ENCODE peak calls at places on chromosome 1, in four cellular contexts. Q is CD8-positive, alpha-beta T cell; M is uterus; H is brain microvascular endothelial cell. E is an unnamed sample.

GRCh38 chr1:54565113-54565501 is 17.1 kb downstream of the ACOT11 start:
- DNase-seq in Q (no peak), H (no peak), M (no peak), E (no peak)

GRCh38 chr1:17276568-17276967 is 27.7 kb downstream of the PADI3 start:
- DNase-seq in H (no peak), Q (no peak), M (no peak), E (no peak)

GRCh38 chr1:183061194-183061593 is 38.0 kb downstream of the LAMC1 start:
- DNase-seq in M (no peak), H (no peak), Q (no peak), E (no peak)

GRCh38 chr1:201624741-201625646 is 86.1 kb downstream of the NAV1 start:
- DNase-seq in H (peak), Q (no peak), M (peak), E (peak)

GRCh38 chr1:14137411-14138134 is 437.6 kb downstream of the PRDM2 start:
- DNase-seq in M (no peak), Q (no peak), H (no peak), E (no peak)

GRCh38 chr1:2966940-2967725 is 54.1 kb upstream of the ACTRT2 start:
- DNase-seq in M (no peak), Q (no peak), H (no peak), E (no peak)

GRCh38 chr1:227131193-227131592 is 187.1 kb downstream of the CDC42BPA start:
- DNase-seq in M (no peak), Q (no peak), H (peak), E (peak)

GRCh38 chr1:226487921-226488320 is 60.6 kb upstream of the STUM start:
- DNase-seq in H (no peak), M (no peak), Q (no peak), E (no peak)

GRCh38 chr1:56758135-56758534 is 61.1 kb downstream of the FYB2 start:
- DNase-seq in M (no peak), H (no peak), Q (no peak), E (no peak)

GRCh38 chr1:178648159-178648558 is 76.9 kb upstream of the RALGPS2 start:
- DNase-seq in M (no peak), H (no peak), Q (no peak), E (no peak)

GRCh38 chr1:192488058-192488457 is 87.5 kb upstream of the RGS1 start:
- DNase-seq in Q (no peak), M (no peak), H (no peak), E (no peak)

GRCh38 chr1:78511334-78511733 is 20.6 kb downstream of the PTGFR start:
- DNase-seq in M (no peak), H (no peak), Q (no peak), E (no peak)

GRCh38 chr1:11384170-11384554 is 94.8 kb upstream of the DISP3 start:
- DNase-seq in M (no peak), Q (no peak), H (no peak), E (no peak)

GRCh38 chr1:220271706-220272046 is 577 bp downstream of the RAB3GAP2 start:
- DNase-seq in H (peak), M (no peak), Q (peak), E (no peak)

GRCh38 chr1:69070660-69071373 is 496.9 kb upstream of the LRRC7 start:
- DNase-seq in Q (no peak), M (no peak), H (no peak), E (no peak)

GRCh38 chr1:21121764-21122471 is 54.8 kb downstream of the EIF4G3 start:
- DNase-seq in M (no peak), H (no peak), Q (no peak), E (peak)

GRCh38 chr1:32208891-32209309 is at the start of gene DCDC2B:
- DNase-seq in M (peak), H (peak), Q (no peak), E (no peak)

GRCh38 chr1:87684786-87685185 is 356.1 kb downstream of the LMO4 start:
- DNase-seq in M (no peak), H (peak), Q (no peak), E (no peak)

GRCh38 chr1:218351617-218352438 is 6.7 kb downstream of the TGFB2 start:
- DNase-seq in Q (peak), M (peak), H (peak), E (no peak)
- TF ChIP-seq CTCF in Q (peak), M (peak), H (peak), E (peak)

GRCh38 chr1:151055581-151055980 is 3.8 kb downstream of the CDC42SE1 start:
- DNase-seq in Q (peak), M (no peak), H (no peak), E (no peak)
- H3K4me3 ChIP-seq in Q (peak), M (no peak), H (no peak), E (no peak)

GRCh38 chr1:162206300-162206699 is 136.8 kb downstream of the NOS1AP start:
- DNase-seq in H (no peak), M (no peak), Q (no peak), E (no peak)
- H3K27ac ChIP-seq in H (no peak), M (no peak), Q (no peak), E (no peak)

GRCh38 chr1:89603651-89604413 is 29.1 kb upstream of the LRRC8C start:
- DNase-seq in M (no peak), Q (no peak), H (no peak), E (no peak)

GRCh38 chr1:89598450-89599331 is 34.2 kb upstream of the LRRC8C start:
- DNase-seq in Q (no peak), H (peak), M (no peak), E (no peak)

GRCh38 chr1:89602871-89603404 is 30.0 kb upstream of the LRRC8C start:
- DNase-seq in M (no peak), H (no peak), Q (no peak), E (no peak)

GRCh38 chr1:89600792-89601191 is 32.1 kb upstream of the LRRC8C start:
- DNase-seq in Q (no peak), M (no peak), H (no peak), E (no peak)

DNA sequence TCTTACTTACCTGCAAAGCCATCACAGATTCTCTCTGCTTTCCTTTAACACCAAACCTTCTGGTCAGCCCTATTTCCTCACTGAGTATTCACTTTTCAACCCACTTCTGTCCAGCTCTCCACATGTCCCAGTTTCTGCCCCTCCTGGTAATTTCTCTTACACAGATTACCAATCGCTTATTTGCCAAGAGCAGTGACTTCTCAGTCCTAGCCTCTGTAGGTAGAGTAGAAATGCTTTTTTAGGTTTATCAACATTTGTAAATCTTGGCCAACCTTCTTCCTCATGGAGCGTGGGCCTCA is 33.6 kb upstream of the LRRC8C start:
- DNase-seq in M (no peak), Q (no peak), H (no peak), E (no peak)
- TF ChIP-seq CTCF in M (no peak), Q (peak), H (no peak), E (no peak)

DNA sequence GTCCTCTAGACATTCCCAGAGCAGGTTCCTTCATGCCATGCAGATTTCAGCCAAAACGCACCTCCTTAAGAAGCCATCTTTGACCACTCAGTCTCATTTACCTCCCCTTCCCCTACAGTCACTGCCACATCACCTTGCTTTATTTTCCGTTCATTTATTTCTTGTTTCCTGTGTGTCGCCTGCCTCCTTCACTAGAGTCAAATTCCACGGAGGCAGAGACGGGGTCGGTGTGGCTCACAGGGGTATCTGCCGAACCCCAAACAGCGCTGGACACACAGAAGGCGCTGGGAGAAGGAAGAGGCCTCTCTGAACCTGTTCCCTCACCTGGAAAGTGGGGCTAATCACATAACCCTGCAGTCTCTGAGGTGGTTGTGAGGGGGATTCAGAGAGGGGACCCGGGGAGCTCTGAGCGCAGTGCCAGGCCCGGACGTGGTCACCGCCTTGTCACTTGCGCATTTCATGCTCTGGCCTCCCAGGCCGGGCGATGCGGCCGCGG is 23.6 kb upstream of the DMBX1 start:
- DNase-seq in Q (no peak), H (no peak), M (no peak), E (no peak)
- H3K4me3 ChIP-seq in Q (no peak), H (no peak), M (peak), E (no peak)

GRCh38 chr1:7702365-7702764 is 68.7 kb upstream of the VAMP3 start:
- DNase-seq in Q (no peak), H (no peak), M (no peak), E (no peak)

GRCh38 chr1:7705048-7705907 is 65.8 kb upstream of the VAMP3 start:
- DNase-seq in H (no peak), Q (peak), M (peak), E (no peak)

GRCh38 chr1:7703321-7704213 is 67.5 kb upstream of the VAMP3 start:
- DNase-seq in H (no peak), Q (peak), M (no peak), E (no peak)

GRCh38 chr1:7705908-7706216 is 65.2 kb upstream of the VAMP3 start:
- DNase-seq in H (no peak), M (no peak), Q (no peak), E (no peak)

GRCh38 chr1:7704214-7705047 is 66.7 kb upstream of the VAMP3 start:
- DNase-seq in M (peak), Q (peak), H (peak), E (peak)
- H3K27ac ChIP-seq in M (peak), Q (no peak), H (no peak), E (no peak)

GRCh38 chr1:70719164-70719563 is 308.1 kb downstream of the CTH start:
- DNase-seq in H (no peak), Q (no peak), M (no peak), E (no peak)

GRCh38 chr1:70718086-70718630 is 307.1 kb downstream of the CTH start:
- DNase-seq in M (no peak), Q (no peak), H (no peak), E (no peak)

GRCh38 chr1:70717211-70717610 is 306.1 kb downstream of the CTH start:
- DNase-seq in M (no peak), H (no peak), Q (no peak), E (no peak)

GRCh38 chr1:70717656-70718055 is 306.6 kb downstream of the CTH start:
- DNase-seq in H (no peak), M (no peak), Q (no peak), E (no peak)

DNA sequence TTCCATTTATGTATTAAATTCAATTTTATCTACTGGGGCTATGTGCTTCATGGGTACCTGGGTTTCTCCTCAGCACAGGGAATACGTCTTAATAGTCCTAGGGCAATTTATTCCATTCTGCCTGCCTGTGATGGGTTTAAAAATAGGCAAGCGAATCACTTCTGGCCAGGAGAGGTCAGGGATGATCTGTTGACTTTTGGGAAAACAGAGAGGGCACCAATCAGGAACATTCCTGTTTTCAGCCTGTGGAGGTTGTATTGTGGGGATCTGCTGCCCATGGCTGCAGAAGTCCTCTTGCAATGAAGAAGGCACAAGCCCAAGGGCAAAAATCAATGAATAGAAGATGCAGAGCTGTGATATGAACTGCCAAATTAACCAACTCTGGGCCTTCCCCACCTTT is 303.1 kb downstream of the CTH start:
- DNase-seq in H (no peak), Q (no peak), M (no peak), E (no peak)
- TF ChIP-seq CTCF in H (no peak), Q (no peak), M (no peak), E (no peak)

E was measured in AG04450.